ENCODE peak calls at places on chromosomes 3 and 15, in six cellular contexts. P, S, F, V, G and M are unnamed samples. For H3K27me3 and H3K4me1, the result is how much of the 10 kb centered on the place peaks cover.

GRCh38 chr3:119790369-119790768 is 8.5 kb downstream of the NR1I2 start:
- DNase-seq in F (no peak), P (no peak), V (no peak), S (no peak), G (no peak), M (no peak)

GRCh38 chr3:4686619-4687018 is 193.5 kb downstream of the ITPR1 start:
- DNase-seq in P (no peak), S (no peak), G (no peak), V (no peak), F (no peak), M (no peak)

GRCh38 chr3:4825572-4826236 is 153.5 kb upstream of the BHLHE40 start:
- DNase-seq in F (peak), V (peak), G (peak), S (peak), P (no peak), M (no peak)

GRCh38 chr3:182142928-182143327 is 431.2 kb downstream of the SOX2 start:
- DNase-seq in S (no peak), F (no peak), V (no peak), P (no peak), G (no peak), M (no peak)

GRCh38 chr3:161217496-161217895 is 3.6 kb upstream of the NMD3 start:
- DNase-seq in V (peak), S (no peak), G (no peak), F (peak), P (no peak), M (peak)

GRCh38 chr15:40340740-40341400 is at the start of gene CCDC9B:
- DNase-seq in G (peak), P (no peak), S (peak), V (peak), F (peak), M (peak)

GRCh38 chr3:105791919-105792786 is 76.7 kb downstream of the CBLB start:
- DNase-seq in S (peak), G (no peak), F (peak), P (peak), V (peak), M (no peak)

GRCh38 chr15:56249080-56249479 is 5.4 kb upstream of the RFX7 start:
- DNase-seq in G (no peak), P (no peak), V (no peak), F (peak), S (peak), M (peak)

GRCh38 chr3:102006812-102007485 is 157.6 kb downstream of the NFKBIZ start:
- DNase-seq in G (no peak), P (no peak), S (peak), V (peak), F (no peak), M (no peak)

GRCh38 chr3:66083096-66083960 is 44.6 kb upstream of the MAGI1 start:
- DNase-seq in V (no peak), F (no peak), S (no peak), P (no peak), G (no peak), M (no peak)

GRCh38 chr3:9384141-9384828 is 13.1 kb upstream of the SETD5 start:
- DNase-seq in P (no peak), G (no peak), F (no peak), S (no peak), V (no peak), M (no peak)

GRCh38 chr15:69760890-69761568 is 308.4 kb downstream of the RPLP1 start:
- DNase-seq in V (peak), G (peak), S (peak), P (no peak), F (peak), M (peak)

GRCh38 chr3:63354160-63354559 is 76.1 kb downstream of the SYNPR start:
- DNase-seq in V (no peak), F (no peak), G (no peak), S (no peak), P (no peak), M (no peak)

GRCh38 chr3:143806043-143806442 is 42.2 kb downstream of the SLC9A9 start:
- DNase-seq in S (no peak), F (no peak), V (no peak), P (no peak), G (no peak), M (no peak)

GRCh38 chr3:186194451-186194811 is 85.5 kb upstream of the ETV5 start:
- DNase-seq in V (no peak), F (no peak), P (no peak), G (no peak), S (no peak), M (no peak)
- H3K27me3 ChIP-seq in V (under half), F (under half), P (under half), G (under half), S (half or more), M (under half)

GRCh38 chr15:83065431-83065830 is 1.6 kb downstream of the BTBD1 start:
- DNase-seq in S (no peak), F (no peak), V (no peak), P (no peak), G (no peak), M (no peak)

GRCh38 chr15:83066034-83066760 is 855 bp downstream of the BTBD1 start:
- DNase-seq in F (no peak), S (peak), G (no peak), P (no peak), V (peak), M (no peak)

GRCh38 chr15:83067638-83067962 is 548 bp upstream of the BTBD1 start:
- DNase-seq in P (no peak), F (no peak), V (no peak), G (no peak), S (no peak), M (no peak)

GRCh38 chr15:83066761-83067637 is at the start of gene BTBD1:
- DNase-seq in P (peak), S (peak), G (peak), F (peak), V (peak), M (peak)

GRCh38 chr15:83068054-83068453 is 1.0 kb upstream of the BTBD1 start:
- DNase-seq in G (no peak), F (no peak), P (no peak), S (no peak), V (no peak), M (no peak)
- H3K4me3 ChIP-seq in G (no peak), F (no peak), P (no peak), S (no peak), V (no peak), M (no peak)

DNA sequence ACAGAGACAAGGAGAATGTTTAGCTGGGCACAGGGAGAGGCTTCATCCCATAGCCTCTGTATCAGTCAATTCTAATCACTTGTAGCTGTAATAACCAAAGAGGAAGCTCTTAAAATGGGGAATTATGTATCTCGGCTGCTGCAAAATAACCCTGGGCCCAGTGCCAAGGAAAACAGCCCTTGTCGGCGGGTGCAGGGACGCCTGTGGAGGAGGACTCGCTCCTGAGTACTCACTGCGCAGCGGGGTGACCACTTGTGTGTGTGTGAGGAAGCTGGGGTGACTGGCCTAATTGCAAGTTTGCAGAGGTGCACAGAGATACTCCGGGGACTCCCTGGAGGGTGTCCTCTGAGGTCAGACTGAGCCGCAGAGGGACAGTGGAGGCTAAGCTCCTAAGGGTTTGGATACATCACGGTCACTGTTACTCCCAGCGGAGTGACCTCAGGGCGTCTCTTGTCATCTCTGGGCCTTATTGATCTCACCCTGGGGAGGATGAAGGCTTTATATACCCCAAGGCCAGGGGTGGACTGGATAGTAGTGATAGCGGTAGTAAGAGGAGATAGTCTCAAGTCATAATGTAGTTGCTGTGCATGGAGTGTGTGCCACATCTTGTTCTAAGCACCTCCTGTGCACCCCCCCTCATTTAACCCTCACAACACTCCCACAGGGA is 37.2 kb downstream of the SLC6A6 start:
- DNase-seq in P (no peak), V (peak), S (peak), G (peak), F (peak), M (peak)
- H3K4me1 ChIP-seq in P (half or more), V (under half), S (under half), G (half or more), F (under half), M (under half)

GRCh38 chr15:28096720-28097431 is 2.2 kb downstream of the OCA2 start:
- DNase-seq in G (no peak), V (peak), S (no peak), F (no peak), P (no peak), M (no peak)
- H3K27me3 ChIP-seq in G (under half), V (under half), S (half or more), F (under half), P (under half), M (under half)

GRCh38 chr3:15877813-15878212 is 80.0 kb upstream of the ANKRD28 start:
- DNase-seq in F (no peak), V (no peak), G (no peak), P (no peak), S (no peak), M (no peak)
- H3K4me3 ChIP-seq in F (no peak), V (no peak), G (no peak), P (no peak), S (no peak), M (no peak)

DNA sequence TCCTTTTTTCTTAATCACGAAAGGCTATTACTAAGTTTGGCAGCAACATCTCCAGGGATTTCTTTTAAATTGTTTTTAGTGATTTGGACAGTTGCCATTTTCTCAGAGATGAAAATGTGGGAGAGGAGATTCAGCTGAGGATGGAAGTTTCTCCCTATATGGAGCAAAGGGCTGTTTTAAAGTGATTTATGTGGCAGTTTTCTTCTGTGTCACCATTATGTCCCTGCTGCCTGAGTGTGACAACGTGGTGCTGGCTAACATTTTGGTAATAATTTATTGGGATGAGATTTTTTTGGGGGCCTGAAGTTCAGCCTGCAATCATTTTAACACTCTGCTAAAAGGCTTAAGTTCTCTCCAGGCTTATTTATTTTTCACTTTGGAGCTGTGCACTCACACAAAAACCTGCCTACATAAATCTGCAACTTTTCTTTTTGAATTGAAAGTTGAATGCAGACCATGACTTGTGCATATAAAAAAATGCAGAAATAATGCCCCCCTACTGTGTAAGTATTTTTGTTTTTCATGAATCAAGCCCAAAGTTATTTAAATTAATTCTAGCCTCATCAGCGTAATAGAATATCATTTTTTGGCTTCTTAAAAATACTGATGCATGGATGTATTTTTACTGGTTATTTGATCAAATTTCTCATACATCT is 210.9 kb downstream of the ZIC1 start:
- DNase-seq in F (no peak), V (no peak), G (no peak), S (no peak), P (no peak), M (no peak)
- H3K4me1 ChIP-seq in F (under half), V (under half), G (under half), S (under half), P (under half), M (under half)

GRCh38 chr15:61106044-61106834 is 122.9 kb downstream of the RORA start:
- DNase-seq in G (no peak), S (no peak), F (no peak), P (no peak), V (no peak), M (no peak)

GRCh38 chr15:61102281-61102680 is 126.8 kb downstream of the RORA start:
- DNase-seq in S (no peak), V (no peak), G (no peak), P (no peak), F (no peak), M (no peak)

GRCh38 chr15:61101543-61101942 is 127.6 kb downstream of the RORA start:
- DNase-seq in V (no peak), P (no peak), G (no peak), S (no peak), F (no peak), M (no peak)

GRCh38 chr15:61103026-61103425 is 126.1 kb downstream of the RORA start:
- DNase-seq in F (no peak), S (no peak), V (no peak), G (no peak), P (no peak), M (no peak)

GRCh38 chr15:61106886-61107285 is 122.2 kb downstream of the RORA start:
- DNase-seq in G (no peak), P (no peak), S (no peak), V (no peak), F (no peak), M (no peak)
- H3K27me3 ChIP-seq in G (under half), P (under half), S (under half), V (under half), F (under half), M (under half)

DNA sequence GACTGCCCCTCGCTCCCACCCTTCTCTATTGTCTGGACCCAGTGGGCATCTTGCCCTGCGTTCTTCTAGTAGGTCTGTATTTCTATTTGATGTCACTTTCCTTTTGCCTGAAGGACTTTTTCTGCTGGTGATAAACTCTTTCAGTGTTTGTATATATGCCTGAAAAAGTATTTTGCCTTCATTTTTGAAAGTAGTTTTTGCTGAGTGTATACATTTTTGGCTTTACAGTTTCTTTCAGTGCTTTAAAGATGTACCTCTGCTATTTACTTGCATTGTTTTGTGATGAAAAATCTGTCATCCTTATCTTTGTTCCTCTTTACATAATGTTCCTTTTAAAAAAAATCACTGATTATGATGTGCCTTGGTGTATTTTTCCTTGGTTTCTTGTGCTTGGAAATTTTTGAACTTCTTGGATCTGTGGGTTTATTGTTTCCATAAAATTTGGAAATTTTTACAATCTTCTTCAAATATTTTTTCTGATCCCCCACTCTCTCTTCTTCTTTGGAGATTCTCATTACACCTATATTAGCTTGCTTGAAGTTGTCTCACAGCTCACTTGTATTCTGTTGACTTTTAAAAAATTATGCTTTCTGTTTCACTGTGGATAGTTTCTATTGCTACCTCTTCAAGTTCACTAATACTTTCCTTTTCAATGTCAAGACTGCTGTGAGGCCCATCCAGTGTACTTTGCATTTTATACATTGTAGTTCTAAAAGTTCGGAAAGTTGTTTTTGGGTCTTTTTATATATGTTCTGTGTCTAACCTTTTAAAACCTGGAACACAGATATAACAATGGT is 67.8 kb downstream of the RGMA start:
- DNase-seq in G (no peak), S (no peak), V (no peak), P (no peak), F (no peak), M (no peak)
- H3K4me3 ChIP-seq in G (no peak), S (no peak), V (no peak), P (no peak), F (no peak), M (no peak)